ENCODE peak calls at places on chromosomes 11 and 22, in four cellular contexts. T is GM12878, K is K562, D is HepG2. S is an unnamed sample.

GRCh38 chr11:1682225-1682901 is 14.6 kb upstream of the KRTAP5-6 start:
- DNase-seq in T (no peak), K (no peak), D (peak), S (no peak)

GRCh38 chr22:39490135-39490798 is 11.8 kb upstream of the MIEF1 start:
- DNase-seq in T (no peak), K (peak), D (peak), S (peak)

GRCh38 chr22:41919357-41920224 is 4.7 kb upstream of the SHISA8 start:
- DNase-seq in T (peak), K (peak), D (no peak), S (peak)

GRCh38 chr11:69400140-69400539 is 81.3 kb upstream of the LINC01488 start:
- DNase-seq in T (no peak), K (no peak), D (no peak), S (no peak)

GRCh38 chr11:70066136-70066520 is 12.0 kb upstream of the ANO1 start:
- DNase-seq in T (no peak), K (no peak), D (no peak), S (no peak)

GRCh38 chr11:7523416-7524210 is 9.8 kb downstream of the PPFIBP2 start:
- DNase-seq in T (no peak), K (no peak), D (no peak), S (no peak)

GRCh38 chr22:36587289-36588154 is 58.6 kb upstream of the EIF3D start:
- DNase-seq in T (no peak), K (no peak), D (no peak), S (no peak)

GRCh38 chr22:27515091-27515523 is 286.4 kb downstream of the MN1 start:
- DNase-seq in T (no peak), K (no peak), D (no peak), S (no peak)

GRCh38 chr11:96306933-96307747 is 35.9 kb downstream of the MAML2 start:
- DNase-seq in T (no peak), K (peak), D (peak), S (peak)

GRCh38 chr11:111561801-111562325 is 21.3 kb downstream of the LAYN start:
- DNase-seq in T (no peak), K (no peak), D (peak), S (no peak)

GRCh38 chr22:46812034-46812605 is 49.7 kb downstream of the TBC1D22A start:
- DNase-seq in T (no peak), K (no peak), D (no peak), S (no peak)

DNA sequence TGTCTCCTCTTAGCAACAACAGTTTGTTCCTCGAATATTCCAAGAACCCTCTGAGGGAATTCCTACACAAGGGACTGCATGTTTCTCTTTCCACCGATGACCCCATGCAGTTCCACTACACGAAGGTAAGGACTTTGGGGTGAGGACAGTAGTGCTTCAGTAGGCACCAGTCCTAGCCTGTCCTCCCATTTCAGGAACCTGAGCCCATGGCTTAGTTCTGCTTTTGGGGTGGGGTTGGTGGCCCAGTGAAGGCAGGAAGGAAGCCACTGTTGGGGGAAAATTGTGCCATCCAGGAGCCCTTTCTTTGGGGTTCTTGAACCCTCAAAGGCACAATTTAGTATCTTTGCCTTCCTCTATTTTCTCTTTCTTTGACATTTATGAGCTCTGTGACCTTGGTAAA is 38.2 kb downstream of the RNF141 start:
- DNase-seq in T (no peak), K (no peak), D (no peak), S (no peak)
- TF ChIP-seq MXI1 in T (no peak), K (no peak), D (no peak), S (no peak)

GRCh38 chr11:75773595-75774353 is 5.2 kb downstream of the DGAT2 start:
- DNase-seq in T (peak), K (peak), D (no peak), S (no peak)
- TF ChIP-seq ZBTB33 in T (peak), K (no peak), D (no peak), S (no peak)

GRCh38 chr11:10917802-10918201 is 59.9 kb upstream of the ZBED5 start:
- DNase-seq in T (no peak), K (no peak), D (no peak), S (no peak)

GRCh38 chr11:10916674-10917073 is 58.8 kb upstream of the ZBED5 start:
- DNase-seq in T (no peak), K (no peak), D (no peak), S (no peak)

GRCh38 chr11:10918275-10918674 is 60.4 kb upstream of the ZBED5 start:
- DNase-seq in T (no peak), K (no peak), D (no peak), S (no peak)

GRCh38 chr11:10920205-10920604 is 62.4 kb upstream of the ZBED5 start:
- DNase-seq in T (no peak), K (peak), D (no peak), S (no peak)

DNA sequence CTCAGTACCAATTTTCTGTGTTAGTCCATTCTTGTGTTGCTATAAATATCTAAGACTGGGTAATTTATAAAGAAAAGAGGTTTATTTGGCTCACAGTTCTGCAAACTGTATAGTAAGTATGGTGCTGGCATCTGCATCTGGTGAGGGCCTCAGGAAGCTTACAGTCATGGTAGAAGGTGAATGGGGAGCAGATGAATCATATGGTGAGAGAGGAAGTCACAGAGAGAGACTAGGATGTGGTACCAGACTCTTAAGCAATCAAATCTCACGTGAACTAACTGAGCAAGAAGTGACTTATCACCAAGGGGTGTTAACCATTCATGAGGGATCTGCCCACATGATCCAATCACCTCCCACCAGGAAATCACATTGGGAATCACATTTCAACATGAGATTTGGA is 60.8 kb upstream of the ZBED5 start:
- DNase-seq in T (no peak), K (no peak), D (no peak), S (no peak)
- TF ChIP-seq NFIC in T (no peak), K (no peak), D (no peak), S (no peak)

GRCh38 chr11:91160661-91161060 is 937.8 kb upstream of the CHORDC1 start:
- DNase-seq in T (no peak), K (no peak), D (no peak), S (no peak)
- TF ChIP-seq MXI1 in T (no peak), K (no peak), D (no peak), S (no peak)

GRCh38 chr11:132158091-132158490 is 787.7 kb downstream of the NTM start:
- DNase-seq in T (no peak), K (no peak), D (no peak), S (no peak)
- TF ChIP-seq ZBTB33 in T (no peak), K (no peak), D (no peak), S (no peak)